ENCODE peak calls at places on chromosomes 1 and 21, in seven cellular contexts. One of them, this sample, is unnamed.

GRCh38 chr21:15875286-15875685 is 145.5 kb downstream of the USP25 start:
- DNase-seq in AG04450: no peak
- DNase-seq in activated CD4-positive, alpha-beta T cell treated with anti-CD3 and anti-CD28 coated beads, Interleukin-2, amount 50 U/mL, for 48 hours: no peak
- DNase-seq in hypothalamus: no peak
- DNase-seq in PC-9: no peak
- DNase-seq in NCI-H1092 treated with DMSO at 0.1 percent for 48 hours: no peak
- DNase-seq in DMS53: peak
- DNase-seq in this sample: no peak

GRCh38 chr1:225426395-225427248 is 1.2 kb downstream of the LBR start:
- DNase-seq in DMS53: peak
- DNase-seq in hypothalamus: peak
- DNase-seq in NCI-H1092 treated with DMSO at 0.1 percent for 48 hours: peak
- DNase-seq in AG04450: no peak
- DNase-seq in activated CD4-positive, alpha-beta T cell treated with anti-CD3 and anti-CD28 coated beads, Interleukin-2, amount 50 U/mL, for 48 hours: peak
- DNase-seq in PC-9: no peak
- DNase-seq in this sample: peak

GRCh38 chr1:103576065-103576464 is 4.7 kb downstream of the AMY2B start:
- DNase-seq in activated CD4-positive, alpha-beta T cell treated with anti-CD3 and anti-CD28 coated beads, Interleukin-2, amount 50 U/mL, for 48 hours: no peak
- DNase-seq in hypothalamus: no peak
- DNase-seq in AG04450: no peak
- DNase-seq in DMS53: no peak
- DNase-seq in PC-9: no peak
- DNase-seq in NCI-H1092 treated with DMSO at 0.1 percent for 48 hours: no peak
- DNase-seq in this sample: no peak

GRCh38 chr1:20648946-20649345 is 12.2 kb downstream of the DDOST start:
- DNase-seq in activated CD4-positive, alpha-beta T cell treated with anti-CD3 and anti-CD28 coated beads, Interleukin-2, amount 50 U/mL, for 48 hours: no peak
- DNase-seq in AG04450: no peak
- DNase-seq in DMS53: no peak
- DNase-seq in PC-9: no peak
- DNase-seq in hypothalamus: no peak
- DNase-seq in NCI-H1092 treated with DMSO at 0.1 percent for 48 hours: no peak
- DNase-seq in this sample: no peak

GRCh38 chr1:183089025-183089639 is 65.9 kb downstream of the LAMC1 start:
- DNase-seq in activated CD4-positive, alpha-beta T cell treated with anti-CD3 and anti-CD28 coated beads, Interleukin-2, amount 50 U/mL, for 48 hours: no peak
- DNase-seq in hypothalamus: no peak
- DNase-seq in DMS53: peak
- DNase-seq in PC-9: no peak
- DNase-seq in AG04450: no peak
- DNase-seq in NCI-H1092 treated with DMSO at 0.1 percent for 48 hours: peak
- DNase-seq in this sample: no peak

GRCh38 chr1:50047916-50048694 is 24.4 kb upstream of the AGBL4 start:
- DNase-seq in DMS53: peak
- DNase-seq in hypothalamus: peak
- DNase-seq in activated CD4-positive, alpha-beta T cell treated with anti-CD3 and anti-CD28 coated beads, Interleukin-2, amount 50 U/mL, for 48 hours: peak
- DNase-seq in AG04450: no peak
- DNase-seq in NCI-H1092 treated with DMSO at 0.1 percent for 48 hours: no peak
- DNase-seq in PC-9: no peak
- DNase-seq in this sample: no peak

GRCh38 chr21:34129039-34129891 is 55.9 kb downstream of the MRPS6 start:
- DNase-seq in activated CD4-positive, alpha-beta T cell treated with anti-CD3 and anti-CD28 coated beads, Interleukin-2, amount 50 U/mL, for 48 hours: peak
- DNase-seq in PC-9: no peak
- DNase-seq in NCI-H1092 treated with DMSO at 0.1 percent for 48 hours: peak
- DNase-seq in hypothalamus: peak
- DNase-seq in AG04450: peak
- DNase-seq in DMS53: no peak
- DNase-seq in this sample: peak

GRCh38 chr1:1758059-1758621 is 20.1 kb downstream of the NADK start:
- DNase-seq in AG04450: no peak
- DNase-seq in hypothalamus: no peak
- DNase-seq in activated CD4-positive, alpha-beta T cell treated with anti-CD3 and anti-CD28 coated beads, Interleukin-2, amount 50 U/mL, for 48 hours: no peak
- DNase-seq in NCI-H1092 treated with DMSO at 0.1 percent for 48 hours: no peak
- DNase-seq in PC-9: no peak
- DNase-seq in DMS53: no peak
- DNase-seq in this sample: no peak

GRCh38 chr1:163632269-163632668 is 310.5 kb downstream of the NUF2 start:
- DNase-seq in DMS53: no peak
- DNase-seq in AG04450: no peak
- DNase-seq in NCI-H1092 treated with DMSO at 0.1 percent for 48 hours: no peak
- DNase-seq in PC-9: no peak
- DNase-seq in activated CD4-positive, alpha-beta T cell treated with anti-CD3 and anti-CD28 coated beads, Interleukin-2, amount 50 U/mL, for 48 hours: no peak
- DNase-seq in hypothalamus: no peak
- DNase-seq in this sample: no peak

GRCh38 chr1:160394673-160395072 is 5.7 kb upstream of the VANGL2 start:
- DNase-seq in AG04450: no peak
- DNase-seq in hypothalamus: no peak
- DNase-seq in PC-9: no peak
- DNase-seq in activated CD4-positive, alpha-beta T cell treated with anti-CD3 and anti-CD28 coated beads, Interleukin-2, amount 50 U/mL, for 48 hours: no peak
- DNase-seq in DMS53: no peak
- DNase-seq in NCI-H1092 treated with DMSO at 0.1 percent for 48 hours: no peak
- DNase-seq in this sample: no peak

GRCh38 chr1:6294080-6294867 is 33.4 kb upstream of the GPR153 start:
- DNase-seq in activated CD4-positive, alpha-beta T cell treated with anti-CD3 and anti-CD28 coated beads, Interleukin-2, amount 50 U/mL, for 48 hours: no peak
- DNase-seq in NCI-H1092 treated with DMSO at 0.1 percent for 48 hours: no peak
- DNase-seq in PC-9: no peak
- DNase-seq in DMS53: no peak
- DNase-seq in AG04450: no peak
- DNase-seq in hypothalamus: no peak
- DNase-seq in this sample: no peak

GRCh38 chr1:43442756-43443155 is 11.0 kb downstream of the HYI start:
- DNase-seq in NCI-H1092 treated with DMSO at 0.1 percent for 48 hours: no peak
- DNase-seq in hypothalamus: no peak
- DNase-seq in PC-9: no peak
- DNase-seq in activated CD4-positive, alpha-beta T cell treated with anti-CD3 and anti-CD28 coated beads, Interleukin-2, amount 50 U/mL, for 48 hours: no peak
- DNase-seq in DMS53: no peak
- DNase-seq in AG04450: no peak
- DNase-seq in this sample: no peak

GRCh38 chr1:151790940-151791651 is 796 bp upstream of the TDRKH start:
- DNase-seq in activated CD4-positive, alpha-beta T cell treated with anti-CD3 and anti-CD28 coated beads, Interleukin-2, amount 50 U/mL, for 48 hours: no peak
- DNase-seq in AG04450: no peak
- DNase-seq in PC-9: no peak
- DNase-seq in NCI-H1092 treated with DMSO at 0.1 percent for 48 hours: peak
- DNase-seq in hypothalamus: no peak
- DNase-seq in DMS53: peak
- DNase-seq in this sample: no peak

GRCh38 chr1:66331641-66332523 is 202.1 kb upstream of the SGIP1 start:
- DNase-seq in activated CD4-positive, alpha-beta T cell treated with anti-CD3 and anti-CD28 coated beads, Interleukin-2, amount 50 U/mL, for 48 hours: peak
- DNase-seq in NCI-H1092 treated with DMSO at 0.1 percent for 48 hours: no peak
- DNase-seq in hypothalamus: peak
- DNase-seq in DMS53: no peak
- DNase-seq in PC-9: no peak
- DNase-seq in AG04450: peak
- DNase-seq in this sample: peak

GRCh38 chr1:182707116-182707515 is 22.7 kb upstream of the RGS8 start:
- DNase-seq in PC-9: no peak
- DNase-seq in NCI-H1092 treated with DMSO at 0.1 percent for 48 hours: peak
- DNase-seq in AG04450: no peak
- DNase-seq in DMS53: no peak
- DNase-seq in activated CD4-positive, alpha-beta T cell treated with anti-CD3 and anti-CD28 coated beads, Interleukin-2, amount 50 U/mL, for 48 hours: no peak
- DNase-seq in hypothalamus: peak
- DNase-seq in this sample: no peak

GRCh38 chr1:40143891-40144575 is 17.2 kb upstream of the RLF start:
- DNase-seq in AG04450: peak
- DNase-seq in NCI-H1092 treated with DMSO at 0.1 percent for 48 hours: peak
- DNase-seq in DMS53: peak
- DNase-seq in PC-9: peak
- DNase-seq in activated CD4-positive, alpha-beta T cell treated with anti-CD3 and anti-CD28 coated beads, Interleukin-2, amount 50 U/mL, for 48 hours: peak
- DNase-seq in hypothalamus: peak
- DNase-seq in this sample: peak

GRCh38 chr21:30044447-30045064 is 104.8 kb upstream of the GRIK1 start:
- DNase-seq in AG04450: no peak
- DNase-seq in hypothalamus: no peak
- DNase-seq in PC-9: no peak
- DNase-seq in DMS53: peak
- DNase-seq in activated CD4-positive, alpha-beta T cell treated with anti-CD3 and anti-CD28 coated beads, Interleukin-2, amount 50 U/mL, for 48 hours: no peak
- DNase-seq in NCI-H1092 treated with DMSO at 0.1 percent for 48 hours: peak
- DNase-seq in this sample: no peak

GRCh38 chr1:94396356-94396755 is 21.8 kb upstream of the ABCD3 start:
- DNase-seq in PC-9: no peak
- DNase-seq in DMS53: no peak
- DNase-seq in AG04450: no peak
- DNase-seq in activated CD4-positive, alpha-beta T cell treated with anti-CD3 and anti-CD28 coated beads, Interleukin-2, amount 50 U/mL, for 48 hours: no peak
- DNase-seq in hypothalamus: no peak
- DNase-seq in NCI-H1092 treated with DMSO at 0.1 percent for 48 hours: no peak
- DNase-seq in this sample: no peak

GRCh38 chr1:150564051-150564991 is 15.1 kb downstream of the MCL1 start:
- DNase-seq in activated CD4-positive, alpha-beta T cell treated with anti-CD3 and anti-CD28 coated beads, Interleukin-2, amount 50 U/mL, for 48 hours: no peak
- DNase-seq in NCI-H1092 treated with DMSO at 0.1 percent for 48 hours: no peak
- DNase-seq in hypothalamus: no peak
- DNase-seq in DMS53: peak
- DNase-seq in AG04450: no peak
- DNase-seq in PC-9: no peak
- DNase-seq in this sample: peak